ENCODE peak calls at places on chromosomes 16 and 17, in six cellular contexts. X is cardiac muscle cell, C is psoas muscle, S is astrocyte, Q is hepatocyte, H is fibroblast of the aortic adventitia. J is an unnamed sample.

GRCh38 chr17:61469474-61469873 is 17.3 kb downstream of the TBX4 start:
- DNase-seq in H (no peak), Q (no peak), S (no peak), C (no peak), X (no peak), J (no peak)

GRCh38 chr17:1683489-1683888 is 1.2 kb downstream of the PRPF8 start:
- DNase-seq in Q (no peak), S (no peak), X (no peak), C (no peak), H (no peak), J (no peak)

GRCh38 chr17:16314859-16315258 is 38.4 kb downstream of the CENPV start:
- DNase-seq in Q (no peak), C (no peak), H (no peak), X (no peak), S (no peak), J (no peak)

GRCh38 chr16:81367821-81368220 is 53.1 kb downstream of the GAN start:
- DNase-seq in X (no peak), C (no peak), S (no peak), Q (no peak), H (peak), J (no peak)

GRCh38 chr17:60231234-60231633 is 81.5 kb downstream of the CA4 start:
- DNase-seq in S (no peak), H (peak), Q (peak), C (no peak), X (peak), J (no peak)

GRCh38 chr17:78023042-78023441 is 64.5 kb downstream of the TNRC6C start:
- DNase-seq in C (no peak), S (no peak), Q (no peak), H (peak), X (no peak), J (no peak)

GRCh38 chr17:61389670-61390478 is 9.8 kb upstream of the TBX2 start:
- DNase-seq in C (peak), X (peak), H (peak), S (no peak), Q (peak), J (no peak)

GRCh38 chr17:63151981-63152523 is 186.0 kb downstream of the TANC2 start:
- DNase-seq in S (peak), H (peak), Q (no peak), X (peak), C (no peak), J (no peak)

GRCh38 chr17:76561799-76562268 is 22.0 kb downstream of the PRCD start:
- DNase-seq in H (peak), S (peak), Q (no peak), C (no peak), X (no peak), J (no peak)

GRCh38 chr17:68694791-68695485 is 93.8 kb upstream of the FAM20A start:
- DNase-seq in S (peak), C (no peak), Q (no peak), H (peak), X (no peak), J (no peak)

GRCh38 chr17:70901870-70902269 is 732.5 kb downstream of the KCNJ2 start:
- DNase-seq in Q (no peak), X (no peak), C (no peak), S (no peak), H (no peak), J (no peak)

GRCh38 chr17:73068322-73069153 is 23.9 kb downstream of the SLC39A11 start:
- DNase-seq in X (no peak), Q (peak), H (peak), S (peak), C (no peak), J (peak)

GRCh38 chr17:77248216-77249054 is 107.7 kb downstream of the SEC14L1 start:
- DNase-seq in C (no peak), X (no peak), H (no peak), Q (no peak), S (no peak), J (no peak)

GRCh38 chr17:17055286-17056166 is 13.3 kb downstream of the MPRIP start:
- DNase-seq in H (no peak), X (no peak), S (no peak), C (peak), Q (no peak), J (no peak)

GRCh38 chr17:72476575-72476986 is 355.8 kb downstream of the SOX9 start:
- DNase-seq in C (no peak), Q (no peak), X (no peak), S (no peak), H (no peak), J (no peak)

GRCh38 chr16:23491490-23492391 is 18.6 kb downstream of the GGA2 start:
- DNase-seq in S (peak), Q (no peak), X (no peak), H (peak), C (no peak), J (no peak)

GRCh38 chr16:54128629-54129230 is 157.9 kb downstream of the IRX3 start:
- DNase-seq in H (no peak), C (no peak), S (no peak), Q (no peak), X (no peak), J (no peak)

GRCh38 chr17:15659663-15660062 is 24.4 kb downstream of the TRIM16 start:
- DNase-seq in S (peak), X (peak), Q (no peak), H (no peak), C (no peak), J (no peak)

GRCh38 chr17:64773836-64774761 is 112.0 kb upstream of the SMURF2 start:
- DNase-seq in S (peak), X (peak), C (peak), H (peak), Q (peak), J (no peak)

GRCh38 chr16:69838417-69838990 is 76.4 kb downstream of the WWP2 start:
- DNase-seq in H (no peak), Q (no peak), X (peak), C (peak), S (no peak), J (no peak)

GRCh38 chr16:86087561-86088230 is 188.7 kb downstream of the IRF8 start:
- DNase-seq in S (no peak), H (no peak), X (peak), C (no peak), Q (no peak), J (no peak)

GRCh38 chr17:1471490-1471889 is 15.5 kb upstream of the CRK start:
- DNase-seq in S (no peak), Q (no peak), H (no peak), C (no peak), X (no peak), J (no peak)

GRCh38 chr16:70162041-70162451 is 11.5 kb upstream of the CLEC18C start:
- DNase-seq in Q (peak), H (peak), X (no peak), S (peak), C (no peak), J (peak)

GRCh38 chr17:63140255-63140654 is 174.2 kb downstream of the TANC2 start:
- DNase-seq in S (peak), X (no peak), H (peak), C (no peak), Q (no peak), J (no peak)

GRCh38 chr16:85520853-85521736 is 92.0 kb upstream of the GSE1 start:
- DNase-seq in C (no peak), S (no peak), X (no peak), H (no peak), Q (peak), J (no peak)

GRCh38 chr16:76157629-76158028 is 119.6 kb upstream of the CNTNAP4 start:
- DNase-seq in S (no peak), Q (no peak), C (no peak), X (no peak), H (no peak), J (no peak)

GRCh38 chr16:15607700-15608396 is 35.1 kb downstream of the MARF1 start:
- DNase-seq in H (peak), C (peak), S (peak), X (no peak), Q (no peak), J (no peak)

GRCh38 chr17:1275962-1276736 is 3.3 kb upstream of the TRARG1 start:
- DNase-seq in C (peak), H (peak), Q (peak), X (peak), S (no peak), J (no peak)

GRCh38 chr16:30075503-30076275 is at the start of gene PPP4C:
- DNase-seq in C (peak), H (peak), Q (peak), S (peak), X (peak), J (no peak)

DNA sequence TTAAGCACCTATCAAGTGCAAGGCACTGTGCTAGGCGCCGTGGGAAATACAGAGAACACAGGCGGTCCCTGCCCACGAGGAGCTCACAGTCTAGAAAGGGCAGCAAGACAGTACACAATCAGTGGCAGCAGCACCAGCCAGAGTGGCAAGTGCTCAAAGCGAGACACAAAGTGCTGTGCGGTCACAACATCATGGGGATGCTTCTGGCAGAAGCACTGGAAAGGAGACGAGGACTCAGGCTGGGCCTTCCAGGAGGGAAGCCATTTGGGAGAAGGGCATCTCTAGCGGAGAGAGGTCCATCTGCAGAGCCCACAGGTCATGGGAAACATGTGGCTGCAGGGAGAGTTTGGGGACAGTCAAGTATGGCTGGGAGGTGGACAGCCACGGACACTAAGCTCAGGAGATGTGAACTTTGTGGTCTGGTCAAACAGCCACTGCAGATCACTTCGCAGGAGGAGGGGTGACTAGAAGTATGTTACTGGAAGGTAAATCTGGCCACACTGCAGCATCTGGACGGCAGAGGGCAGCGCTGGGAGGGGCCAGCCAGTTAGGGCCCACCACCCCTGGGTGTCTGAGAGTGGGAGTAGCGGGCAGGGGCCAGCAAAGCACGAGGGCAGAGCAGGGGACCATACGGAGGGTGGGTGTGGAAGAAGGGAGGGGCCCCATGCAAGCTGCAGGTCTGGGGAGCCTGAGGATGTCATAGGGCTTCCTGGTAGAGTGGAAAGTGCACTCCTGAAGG is 71.1 kb downstream of the N4BP1 start:
- DNase-seq in H (no peak), Q (no peak), S (no peak), X (peak), C (no peak), J (no peak)
- TF ChIP-seq CTCF in H (peak), Q (peak), S (peak), X (peak), C (no peak), J (peak)

GRCh38 chr17:40563371-40564052 is 1.8 kb downstream of the CCR7 start:
- DNase-seq in H (no peak), Q (no peak), S (no peak), X (no peak), C (no peak), J (no peak)
- H3K4me3 ChIP-seq in H (no peak), Q (no peak), S (no peak), X (no peak), C (no peak), J (no peak)

GRCh38 chr17:81309140-81309858 is 14.2 kb upstream of the SLC38A10 start:
- DNase-seq in Q (peak), X (peak), C (peak), S (no peak), H (peak), J (no peak)
- TF ChIP-seq CTCF in Q (peak), X (peak), C (peak), S (peak), H (peak), J (peak)

GRCh38 chr17:19410101-19410500 is 931 bp upstream of the RNF112 start:
- DNase-seq in C (no peak), Q (no peak), S (no peak), H (no peak), X (no peak), J (no peak)
- H3K4me3 ChIP-seq in C (no peak), Q (no peak), S (no peak), H (no peak), X (no peak), J (no peak)

DNA sequence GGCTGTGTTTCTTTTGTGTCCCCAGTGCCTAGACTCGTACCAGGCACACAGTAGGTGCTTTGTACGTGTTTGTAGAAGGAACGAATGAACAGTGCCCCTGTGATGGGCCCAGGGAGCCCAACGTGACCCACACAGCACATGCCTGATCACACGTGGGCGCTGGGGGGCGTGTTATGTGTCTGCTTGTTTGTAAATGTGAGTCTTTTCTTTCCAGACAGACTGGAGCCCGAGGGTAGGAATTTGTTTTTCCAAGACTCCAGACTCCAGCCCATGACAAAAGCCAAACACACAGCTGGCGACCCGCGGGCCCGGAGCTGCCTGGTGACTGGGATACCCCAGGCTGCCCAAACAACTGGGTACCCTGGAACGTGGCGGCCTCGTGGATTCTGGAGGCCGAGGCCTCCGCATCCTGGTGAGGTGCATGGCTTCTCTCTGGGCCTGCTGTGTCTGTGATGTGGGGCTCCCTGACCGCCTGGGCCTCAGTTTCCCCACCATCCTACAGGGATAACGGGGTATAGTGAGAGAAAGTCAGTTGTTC is 14.9 kb upstream of the CBFA2T3 start:
- DNase-seq in X (no peak), C (no peak), H (no peak), Q (no peak), S (no peak), J (no peak)
- TF ChIP-seq CTCF in X (no peak), C (no peak), H (no peak), Q (no peak), S (no peak), J (no peak)

DNA sequence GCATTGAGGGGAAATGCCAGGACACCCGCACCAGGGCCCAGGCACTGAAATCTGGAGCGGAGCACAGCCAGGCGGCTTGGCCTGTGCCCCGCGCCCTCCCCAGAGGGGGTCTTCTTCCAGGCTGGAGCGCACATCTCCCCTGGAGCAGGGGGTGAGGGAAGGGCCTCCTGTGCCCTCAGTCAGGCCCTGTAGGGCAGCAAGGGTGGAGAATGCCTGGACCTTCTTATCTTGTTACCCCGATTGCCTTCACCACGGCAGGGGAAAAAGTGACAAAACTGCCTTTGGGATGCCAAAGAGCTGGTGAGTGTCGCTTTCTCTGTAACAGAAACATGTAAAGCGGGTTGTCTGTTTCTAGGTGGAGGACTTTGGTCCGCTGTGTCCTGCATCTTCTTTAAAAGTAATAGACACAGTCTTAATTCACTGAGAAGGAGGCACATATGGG is 48.3 kb upstream of the BAHCC1 start:
- DNase-seq in S (no peak), Q (peak), C (peak), X (no peak), H (no peak), J (no peak)
- H3K4me3 ChIP-seq in S (peak), Q (peak), C (peak), X (peak), H (peak), J (peak)

DNA sequence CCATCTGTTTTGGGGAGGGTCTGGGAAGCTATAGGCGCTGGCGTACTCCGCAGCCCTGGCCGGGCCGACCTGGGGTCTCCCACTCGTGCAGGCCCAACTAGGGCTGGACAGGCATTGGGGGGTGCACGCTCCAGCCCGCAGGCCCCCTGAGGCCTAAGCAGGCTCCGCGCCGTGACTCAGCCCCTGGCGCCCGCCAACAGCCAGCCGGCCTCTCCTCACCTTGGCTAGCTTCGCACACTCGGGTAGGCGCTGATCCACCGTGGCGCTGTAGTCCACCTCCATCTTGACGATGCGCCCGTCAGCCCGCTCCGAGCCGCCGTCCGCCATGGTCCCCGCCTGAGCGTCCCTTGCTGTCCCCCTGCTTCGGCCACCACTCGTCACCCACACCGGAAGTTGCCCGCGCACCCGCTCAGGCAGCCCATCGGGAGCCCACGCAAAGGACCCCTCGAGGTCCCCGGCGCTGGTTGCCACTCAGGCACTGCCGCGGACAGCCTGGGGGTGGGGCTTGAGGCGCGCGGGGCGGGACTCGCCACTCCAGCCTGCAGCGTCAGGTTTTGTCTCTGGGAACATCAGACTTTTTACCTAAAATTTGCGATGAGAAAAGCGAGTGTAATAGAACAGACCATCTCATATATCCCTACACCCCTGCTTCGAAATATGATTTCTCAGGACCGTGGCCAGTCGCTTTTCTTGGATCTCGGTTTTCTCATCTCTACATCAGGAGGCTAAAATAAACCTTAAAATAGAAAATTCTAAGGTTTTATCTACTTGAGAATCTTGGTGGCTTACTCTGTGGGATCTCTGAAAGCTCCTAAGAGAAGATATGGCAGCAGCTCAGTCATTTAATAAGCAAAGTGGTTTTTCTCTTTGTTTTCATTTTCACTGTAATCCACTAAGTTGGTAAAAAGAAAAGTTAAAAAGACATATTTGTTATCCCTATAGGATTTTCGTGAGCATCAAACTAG is at the start of gene PSMD12:
- DNase-seq in H (peak), C (peak), Q (peak), S (peak), X (peak), J (no peak)
- TF ChIP-seq CTCF in H (no peak), C (no peak), Q (no peak), S (no peak), X (no peak), J (no peak)